ENCODE peak calls at places on chromosomes 6 and 20, in four cellular contexts. One of them, this sample, is unnamed.

GRCh38 chr6:53466257-53466656 is 78.6 kb downstream of the GCLC start:
- DNase-seq in left ventricle myocardium inferior: no peak
- DNase-seq in heart left ventricle: no peak
- DNase-seq in mesenchymal stem cell: no peak
- DNase-seq in this sample: no peak

GRCh38 chr20:33897313-33897912 is 86.3 kb downstream of the CHMP4B start:
- DNase-seq in left ventricle myocardium inferior: no peak
- DNase-seq in heart left ventricle: no peak
- DNase-seq in mesenchymal stem cell: no peak
- DNase-seq in this sample: no peak

GRCh38 chr6:164928366-164929154 is 380.8 kb downstream of the C6orf118 start:
- DNase-seq in left ventricle myocardium inferior: no peak
- DNase-seq in heart left ventricle: no peak
- DNase-seq in mesenchymal stem cell: no peak
- DNase-seq in this sample: no peak

GRCh38 chr6:36742146-36742545 is 44.5 kb downstream of the RAB44 start:
- DNase-seq in left ventricle myocardium inferior: no peak
- DNase-seq in heart left ventricle: no peak
- DNase-seq in mesenchymal stem cell: no peak
- DNase-seq in this sample: no peak

GRCh38 chr6:155628315-155628714 is 172.7 kb upstream of the NOX3 start:
- DNase-seq in left ventricle myocardium inferior: no peak
- DNase-seq in heart left ventricle: no peak
- DNase-seq in mesenchymal stem cell: no peak
- DNase-seq in this sample: no peak

GRCh38 chr6:11356404-11357155 is 124.1 kb upstream of the NEDD9 start:
- DNase-seq in left ventricle myocardium inferior: peak
- DNase-seq in heart left ventricle: no peak
- DNase-seq in mesenchymal stem cell: no peak
- DNase-seq in this sample: no peak

GRCh38 chr6:159106627-159107241 is 61.9 kb upstream of the TAGAP start:
- DNase-seq in left ventricle myocardium inferior: peak
- DNase-seq in heart left ventricle: peak
- DNase-seq in mesenchymal stem cell: peak
- DNase-seq in this sample: peak

GRCh38 chr6:154156135-154156948 is 117.3 kb downstream of the OPRM1 start:
- DNase-seq in left ventricle myocardium inferior: no peak
- DNase-seq in heart left ventricle: no peak
- DNase-seq in mesenchymal stem cell: peak
- DNase-seq in this sample: no peak

GRCh38 chr20:22342410-22342809 is 242.0 kb downstream of the FOXA2 start:
- DNase-seq in left ventricle myocardium inferior: no peak
- DNase-seq in heart left ventricle: no peak
- DNase-seq in mesenchymal stem cell: no peak
- DNase-seq in this sample: no peak

GRCh38 chr20:51335329-51335841 is 207.1 kb downstream of the NFATC2 start:
- DNase-seq in left ventricle myocardium inferior: no peak
- DNase-seq in heart left ventricle: no peak
- DNase-seq in mesenchymal stem cell: peak
- DNase-seq in this sample: no peak

GRCh38 chr6:158066161-158066781 is 84.6 kb downstream of the SYNJ2 start:
- DNase-seq in left ventricle myocardium inferior: no peak
- DNase-seq in heart left ventricle: no peak
- DNase-seq in mesenchymal stem cell: no peak
- DNase-seq in this sample: no peak

GRCh38 chr6:158068156-158068892 is 86.7 kb downstream of the SYNJ2 start:
- DNase-seq in left ventricle myocardium inferior: no peak
- DNase-seq in heart left ventricle: peak
- DNase-seq in mesenchymal stem cell: no peak
- DNase-seq in this sample: no peak

GRCh38 chr6:158068893-158069799 is 87.5 kb downstream of the SYNJ2 start:
- DNase-seq in left ventricle myocardium inferior: no peak
- DNase-seq in heart left ventricle: peak
- DNase-seq in mesenchymal stem cell: peak
- DNase-seq in this sample: peak

GRCh38 chr6:158069800-158070195 is 88.1 kb downstream of the SYNJ2 start:
- DNase-seq in left ventricle myocardium inferior: no peak
- DNase-seq in heart left ventricle: no peak
- DNase-seq in mesenchymal stem cell: peak
- DNase-seq in this sample: no peak

GRCh38 chr6:158067436-158068015 is 85.9 kb downstream of the SYNJ2 start:
- DNase-seq in left ventricle myocardium inferior: no peak
- DNase-seq in heart left ventricle: no peak
- DNase-seq in mesenchymal stem cell: no peak
- DNase-seq in this sample: no peak
- H3K27ac ChIP-seq in left ventricle myocardium inferior: no peak
- H3K27ac ChIP-seq in heart left ventricle: no peak
- H3K27ac ChIP-seq in mesenchymal stem cell: peak
- H3K27ac ChIP-seq in this sample: no peak

DNA sequence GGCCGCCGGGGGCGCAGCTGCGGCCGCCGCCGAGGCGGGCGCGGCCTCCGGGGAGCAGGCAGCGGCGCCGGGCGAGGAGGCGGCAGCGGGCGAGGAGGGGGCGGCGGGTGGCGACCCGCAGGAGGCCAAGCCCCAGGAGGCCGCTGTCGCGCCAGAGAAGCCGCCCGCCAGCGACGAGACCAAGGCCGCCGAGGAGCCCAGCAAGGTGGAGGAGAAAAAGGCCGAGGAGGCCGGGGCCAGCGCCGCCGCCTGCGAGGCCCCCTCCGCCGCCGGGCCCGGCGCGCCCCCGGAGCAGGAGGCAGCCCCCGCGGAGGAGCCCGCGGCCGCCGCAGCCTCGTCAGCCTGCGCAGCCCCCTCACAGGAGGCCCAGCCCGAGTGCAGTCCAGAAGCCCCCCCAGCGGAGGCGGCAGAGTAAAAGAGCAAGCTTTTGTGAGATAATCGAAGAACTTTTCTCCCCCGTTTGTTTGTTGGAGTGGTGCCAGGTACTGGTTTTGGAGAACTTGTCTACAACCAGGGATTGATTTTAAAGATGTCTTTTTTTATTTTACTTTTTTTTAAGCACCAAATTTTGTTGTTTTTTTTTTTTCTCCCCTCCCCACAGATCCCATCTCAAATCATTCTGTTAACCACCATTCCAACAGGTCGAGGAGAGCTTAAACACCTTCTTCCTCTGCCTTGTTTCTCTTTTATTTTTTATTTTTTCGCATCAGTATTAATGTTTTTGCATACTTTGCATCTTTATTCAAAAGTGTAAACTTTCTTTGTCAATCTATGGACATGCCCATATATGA is 3.2 kb downstream of the MARCKS start:
- DNase-seq in left ventricle myocardium inferior: peak
- DNase-seq in heart left ventricle: peak
- DNase-seq in mesenchymal stem cell: no peak
- DNase-seq in this sample: peak
- H3K27ac ChIP-seq in left ventricle myocardium inferior: peak
- H3K27ac ChIP-seq in heart left ventricle: peak
- H3K27ac ChIP-seq in mesenchymal stem cell: no peak
- H3K27ac ChIP-seq in this sample: peak

GRCh38 chr6:43428112-43428570 is 800 bp downstream of the ABCC10 start:
- DNase-seq in left ventricle myocardium inferior: no peak
- DNase-seq in heart left ventricle: no peak
- DNase-seq in mesenchymal stem cell: no peak
- DNase-seq in this sample: no peak
- H3K27ac ChIP-seq in left ventricle myocardium inferior: peak
- H3K27ac ChIP-seq in heart left ventricle: peak
- H3K27ac ChIP-seq in mesenchymal stem cell: peak
- H3K27ac ChIP-seq in this sample: peak

DNA sequence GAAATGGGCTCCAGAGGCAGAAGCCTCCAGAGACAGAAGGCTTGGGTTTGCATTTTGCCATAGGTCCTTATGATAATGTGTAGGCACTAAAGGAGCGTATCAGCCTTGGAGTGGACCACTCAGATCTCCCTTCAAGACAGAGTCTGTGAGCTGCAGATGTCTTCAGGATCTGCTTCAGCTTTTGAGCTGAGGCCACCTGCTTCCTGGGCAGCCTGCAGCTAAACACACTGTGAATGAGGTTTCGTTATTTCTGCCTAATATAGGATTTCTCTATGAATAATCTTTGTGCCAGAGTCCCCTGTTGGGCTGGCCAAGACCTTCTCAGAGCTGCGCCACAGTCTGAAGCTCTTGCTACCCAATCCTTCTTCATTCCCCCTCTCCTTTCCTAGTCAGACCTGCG is 7.6 kb upstream of the KIAA1755 start:
- DNase-seq in left ventricle myocardium inferior: no peak
- DNase-seq in heart left ventricle: no peak
- DNase-seq in mesenchymal stem cell: no peak
- DNase-seq in this sample: no peak
- H3K27ac ChIP-seq in left ventricle myocardium inferior: peak
- H3K27ac ChIP-seq in heart left ventricle: peak
- H3K27ac ChIP-seq in mesenchymal stem cell: no peak
- H3K27ac ChIP-seq in this sample: no peak

DNA sequence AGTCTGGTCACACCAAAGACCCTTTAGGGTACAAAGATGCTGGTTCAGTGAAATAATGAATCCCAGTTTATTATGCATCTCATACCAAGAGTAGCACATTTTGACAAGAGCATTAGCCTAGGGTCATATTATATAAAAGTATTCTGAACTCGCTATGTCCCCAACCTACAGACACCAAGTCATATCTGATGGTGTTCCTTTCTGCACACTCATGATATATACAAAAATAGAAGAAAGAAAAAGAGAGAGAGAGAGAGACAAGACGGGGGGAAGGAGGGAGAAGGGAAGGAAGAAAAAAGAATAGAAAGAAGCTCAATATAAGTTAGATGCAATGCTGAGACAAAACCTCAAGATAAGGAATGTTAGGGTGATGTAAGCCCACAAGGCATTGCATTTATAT is 131.1 kb downstream of the DST start:
- DNase-seq in left ventricle myocardium inferior: no peak
- DNase-seq in heart left ventricle: no peak
- DNase-seq in mesenchymal stem cell: no peak
- DNase-seq in this sample: no peak
- H3K27ac ChIP-seq in left ventricle myocardium inferior: peak
- H3K27ac ChIP-seq in heart left ventricle: peak
- H3K27ac ChIP-seq in mesenchymal stem cell: no peak
- H3K27ac ChIP-seq in this sample: no peak

GRCh38 chr6:167276772-167277533 is 14.2 kb upstream of the UNC93A start:
- DNase-seq in left ventricle myocardium inferior: no peak
- DNase-seq in heart left ventricle: no peak
- DNase-seq in mesenchymal stem cell: no peak
- DNase-seq in this sample: no peak
- H3K27ac ChIP-seq in left ventricle myocardium inferior: no peak
- H3K27ac ChIP-seq in heart left ventricle: no peak
- H3K27ac ChIP-seq in mesenchymal stem cell: no peak
- H3K27ac ChIP-seq in this sample: no peak